ENCODE peak calls at places on chromosomes 7 and 10, in four cellular contexts. F is fibroblast of lung, L is PC-3, G is pancreas. R is an unnamed sample.

GRCh38 chr7:151429555-151430331 is 10.2 kb downstream of the CRYGN start:
- DNase-seq in F (no peak), L (peak; percentile 9), G (no peak), R (no peak)

GRCh38 chr7:70457477-70458194 is 674.3 kb upstream of the GALNT17 start:
- DNase-seq in F (no peak), L (no peak), G (no peak), R (no peak)

GRCh38 chr7:36970551-36971514 is 246.5 kb upstream of the AOAH start:
- DNase-seq in F (no peak), L (no peak), G (no peak), R (no peak)

GRCh38 chr7:121447191-121447920 is 51.2 kb upstream of the FAM3C start:
- DNase-seq in F (no peak), L (no peak), G (no peak), R (no peak)

GRCh38 chr7:51141451-51141971 is 175.1 kb downstream of the COBL start:
- DNase-seq in F (peak; percentile 57), L (peak; percentile 60), G (no peak), R (no peak)

GRCh38 chr10:124296121-124296812 is 122.5 kb downstream of the OAT start:
- DNase-seq in F (peak; percentile 49), L (no peak), G (no peak), R (no peak)

GRCh38 chr7:130875265-130875741 is 141.3 kb upstream of the KLF14 start:
- DNase-seq in F (peak; percentile 53), L (peak; percentile 71), G (peak; percentile 76), R (peak; percentile 79)

GRCh38 chr10:71966046-71967004 is 2.1 kb downstream of the CHST3 start:
- DNase-seq in F (no peak), L (peak; percentile 58), G (no peak), R (no peak)

GRCh38 chr10:100907773-100908172 is 5.0 kb upstream of the SLF2 start:
- DNase-seq in F (peak; percentile 41), L (no peak), G (no peak), R (no peak)

GRCh38 chr7:101567231-101567630 is 61.9 kb downstream of the MYL10 start:
- DNase-seq in F (no peak), L (no peak), G (no peak), R (no peak)

GRCh38 chr10:63716174-63716573 is 195.0 kb downstream of the REEP3 start:
- DNase-seq in F (no peak), L (no peak), G (no peak), R (no peak)

GRCh38 chr7:38463277-38464224 is 167.6 kb downstream of the AMPH start:
- DNase-seq in F (peak; percentile 90), L (peak; percentile 27), G (peak; percentile 11), R (peak; percentile 60)

GRCh38 chr10:11097686-11098085 is 80.0 kb downstream of the CELF2 start:
- DNase-seq in F (no peak), L (no peak), G (no peak), R (no peak)

GRCh38 chr7:131008840-131009651 is 275.0 kb upstream of the KLF14 start:
- DNase-seq in F (peak; percentile 57), L (peak; percentile 61), G (no peak), R (no peak)

GRCh38 chr7:26397786-26398435 is 106.2 kb downstream of the SNX10 start:
- DNase-seq in F (peak; percentile 6), L (peak; percentile 14), G (no peak), R (no peak)

GRCh38 chr7:16695621-16696237 is 49.7 kb downstream of the BZW2 start:
- DNase-seq in F (peak; percentile 72), L (peak; percentile 80), G (peak; percentile 48), R (no peak)

GRCh38 chr10:23096814-23097549 is 1.6 kb downstream of the MSRB2 start:
- DNase-seq in F (peak; percentile 98), L (peak; percentile 17), G (peak; percentile 23), R (no peak)

GRCh38 chr7:137658194-137658900 is 188.4 kb downstream of the DGKI start:
- DNase-seq in F (no peak), L (no peak), G (no peak), R (no peak)

GRCh38 chr10:124447741-124448466 is 1.9 kb downstream of the NKX1-2 start:
- DNase-seq in F (no peak), L (no peak), G (no peak), R (no peak)

GRCh38 chr7:110861163-110861562 is 229.8 kb upstream of the LRRN3 start:
- DNase-seq in F (no peak), L (no peak), G (no peak), R (no peak)

GRCh38 chr10:97499561-97500296 is 1.0 kb downstream of the UBTD1 start:
- DNase-seq in F (peak; percentile 78), L (peak; percentile 31), G (peak; percentile 59), R (peak; percentile 84)

GRCh38 chr7:85621286-85621685 is 434.4 kb upstream of the SEMA3D start:
- DNase-seq in F (no peak), L (no peak), G (no peak), R (no peak)

GRCh38 chr7:3106353-3106752 is 62.7 kb upstream of the CARD11 start:
- DNase-seq in F (no peak), L (peak; percentile 28), G (peak; percentile 63), R (no peak)

DNA sequence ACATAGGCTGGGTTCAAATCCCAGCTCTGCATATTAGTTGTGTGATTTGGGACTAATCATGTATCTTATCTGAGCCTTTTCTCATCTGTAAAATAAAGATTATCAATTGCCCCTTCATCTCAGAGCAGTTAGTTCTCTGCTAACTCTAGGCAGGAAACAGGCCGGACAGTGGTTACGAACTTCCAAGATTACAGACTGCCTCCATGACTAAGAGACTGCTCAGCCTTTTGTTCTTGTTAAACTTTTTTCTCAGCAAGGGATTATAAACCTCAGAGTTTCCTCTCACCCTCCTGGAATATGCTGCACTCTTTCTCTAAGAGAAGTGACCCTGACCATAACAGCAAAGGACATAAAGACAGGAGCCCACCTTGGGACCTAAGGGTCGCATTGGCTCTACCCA is 52.5 kb upstream of the NFKB2 start:
- DNase-seq in F (peak; percentile 56), L (peak; percentile 69), G (no peak), R (no peak)
- H3K9me3 ChIP-seq in F (no peaks in the 10 kb centered on the region), L (no peaks in the 10 kb centered on the region), G (no peaks in the 10 kb centered on the region), R (no peaks in the 10 kb centered on the region)

DNA sequence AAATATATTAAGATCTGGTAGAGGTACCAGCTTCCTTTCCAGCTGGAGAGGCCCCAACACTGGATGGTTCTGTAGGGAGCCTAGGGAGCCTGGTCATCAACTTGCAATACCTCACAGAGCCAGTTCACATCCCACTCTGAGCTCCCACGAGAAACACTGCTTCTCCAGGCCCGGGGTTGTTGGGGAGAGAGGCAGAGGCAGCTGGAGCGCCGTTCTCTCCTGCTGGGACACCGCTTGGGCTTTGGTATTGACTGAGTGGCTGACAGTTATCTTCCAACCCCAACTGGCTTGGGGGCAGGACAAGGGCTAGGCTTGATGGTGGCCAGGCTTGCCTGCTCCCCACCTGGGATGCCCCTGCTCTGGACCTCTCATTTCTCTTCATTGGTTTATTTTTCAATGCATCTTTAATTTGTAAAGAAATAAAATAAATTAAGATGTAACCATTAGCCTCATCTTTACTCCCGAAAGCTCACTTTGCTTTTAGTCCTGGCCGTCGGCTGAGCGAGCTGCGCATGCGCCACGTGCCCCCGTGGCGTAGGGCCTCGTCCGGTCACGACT is 10.0 kb upstream of the CHCHD1 start:
- DNase-seq in F (peak; percentile 80), L (peak; percentile 96), G (peak; percentile 38), R (peak; percentile 95)
- TF ChIP-seq CTCF in F (no peak), L (no peak), G (no peak), R (no peak)

GRCh38 chr7:4747013-4747412 is 28.4 kb upstream of the AP5Z1 start:
- DNase-seq in F (no peak), L (no peak), G (no peak), R (no peak)
- H3K27ac ChIP-seq in F (peak overlapping the region; percentile 96), L (peak overlapping the region; percentile 94), G (no peak overlapping the region), R (peak overlapping the region; percentile 99)

GRCh38 chr7:158098125-158099030 is 489.2 kb downstream of the PTPRN2 start:
- DNase-seq in F (no peak), L (no peak), G (no peak), R (peak; percentile 52)
- H3K9me3 ChIP-seq in F (no peaks in the 10 kb centered on the region), L (no peaks in the 10 kb centered on the region), G (no peaks in the 10 kb centered on the region), R (no peaks in the 10 kb centered on the region)

GRCh38 chr10:91683976-91684375 is 51.1 kb upstream of the PPP1R3C start:
- DNase-seq in F (peak; percentile 44), L (peak; percentile 86), G (no peak), R (no peak)

GRCh38 chr10:91680521-91680920 is 47.6 kb upstream of the PPP1R3C start:
- DNase-seq in F (no peak), L (no peak), G (no peak), R (no peak)

GRCh38 chr10:91684841-91685240 is 52.0 kb upstream of the PPP1R3C start:
- DNase-seq in F (no peak), L (peak; percentile 37), G (no peak), R (no peak)

GRCh38 chr10:91682912-91683311 is 50.0 kb upstream of the PPP1R3C start:
- DNase-seq in F (no peak), L (no peak), G (no peak), R (no peak)

DNA sequence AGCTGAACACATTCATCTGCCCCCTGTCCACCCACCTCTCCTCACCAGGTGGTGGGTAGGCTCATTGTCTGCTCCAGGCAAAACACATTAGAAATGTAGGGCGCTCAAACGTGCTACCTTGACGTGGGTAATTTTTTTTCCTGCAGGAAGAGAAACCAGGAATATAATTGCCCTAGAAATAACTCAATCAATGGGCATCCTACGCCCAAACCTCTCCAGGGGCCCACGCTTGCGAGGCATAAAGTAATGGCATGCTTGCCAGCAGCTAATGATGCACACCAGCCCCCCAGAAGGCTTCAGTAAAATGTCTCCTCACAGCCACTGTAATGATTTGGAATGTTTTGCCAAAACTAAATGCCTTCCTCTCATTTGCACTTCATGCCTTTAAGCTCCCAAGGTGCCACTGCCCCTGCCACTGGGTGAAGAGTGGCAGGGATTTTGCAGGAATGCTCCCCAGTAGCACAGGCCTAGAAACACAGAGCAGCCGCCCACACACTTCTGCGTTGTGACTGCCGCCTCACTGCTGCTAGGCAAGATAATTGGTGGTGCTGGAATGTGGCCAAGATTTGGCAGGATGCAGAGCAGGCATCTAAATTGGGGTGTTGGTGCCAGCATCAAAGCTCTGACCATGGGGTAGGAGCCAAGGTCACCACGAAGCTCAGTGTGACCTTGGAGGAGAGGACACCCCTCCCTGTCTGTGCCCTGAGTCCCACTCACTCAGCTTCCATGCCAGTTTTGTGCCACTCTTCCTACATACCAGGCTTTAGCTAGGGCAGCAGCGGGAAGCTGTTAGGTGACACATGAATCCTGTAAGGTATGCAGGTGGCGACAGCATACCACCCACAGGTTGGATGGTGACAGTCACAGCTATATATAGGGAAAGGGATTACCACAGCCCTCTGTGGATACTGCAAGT is 48.7 kb upstream of the PPP1R3C start:
- DNase-seq in F (no peak), L (no peak), G (peak; percentile 31), R (no peak)
- TF ChIP-seq CTCF in F (no peak), L (no peak), G (no peak), R (no peak)

DNA sequence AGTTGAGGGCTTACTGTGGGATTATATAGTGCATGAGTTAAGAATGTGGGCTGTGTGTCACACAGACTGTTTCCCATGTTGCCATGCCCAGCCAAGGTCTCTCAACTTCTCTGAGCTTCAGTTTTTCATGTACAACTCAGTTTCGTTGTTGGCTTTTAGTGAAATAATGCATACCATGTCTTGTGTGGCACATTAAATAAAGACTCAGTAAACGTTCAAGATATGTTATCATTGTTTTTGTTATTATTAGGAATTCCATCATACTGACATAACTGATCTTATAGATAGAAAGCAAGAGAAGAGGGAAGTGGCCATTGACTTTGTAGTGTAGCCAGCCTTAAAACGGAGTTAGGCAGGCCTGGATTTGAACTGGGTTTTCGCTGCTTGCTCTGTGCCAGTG is 2.9 kb downstream of the CDK14 start:
- DNase-seq in F (no peak), L (no peak), G (no peak), R (no peak)
- H3K27ac ChIP-seq in F (no peak overlapping the region), L (no peak overlapping the region), G (no peak overlapping the region), R (no peak overlapping the region)

R was measured in upper lobe of right lung.